ENCODE peak calls at places on chromosomes 1 and 21, in seven cellular contexts. One of them, this sample, is unnamed.
A peak's percentile ranks its signal among the peaks of the same experiment; 100 is the strongest.

GRCh38 chr1:221886311-221887090 is 144.6 kb upstream of the DUSP10 start:
- DNase-seq in PC-9: peak; percentile 85
- DNase-seq in psoas muscle: no peak
- DNase-seq in cardiac fibroblast: no peak
- DNase-seq in astrocyte of the spinal cord: no peak
- DNase-seq in fibroblast of mammary gland: peak; percentile 84
- DNase-seq in epithelial cell of esophagus: peak; percentile 68
- DNase-seq in this sample: no peak

GRCh38 chr21:28832715-28833061 is 160.0 kb downstream of the LTN1 start:
- DNase-seq in psoas muscle: no peak
- DNase-seq in epithelial cell of esophagus: no peak
- DNase-seq in PC-9: no peak
- DNase-seq in astrocyte of the spinal cord: no peak
- DNase-seq in fibroblast of mammary gland: no peak
- DNase-seq in cardiac fibroblast: no peak
- DNase-seq in this sample: no peak

GRCh38 chr1:8468751-8469150 is 150.8 kb downstream of the SLC45A1 start:
- DNase-seq in cardiac fibroblast: no peak
- DNase-seq in PC-9: no peak
- DNase-seq in fibroblast of mammary gland: no peak
- DNase-seq in astrocyte of the spinal cord: no peak
- DNase-seq in epithelial cell of esophagus: no peak
- DNase-seq in psoas muscle: no peak
- DNase-seq in this sample: no peak

GRCh38 chr1:227131193-227131592 is 187.1 kb downstream of the CDC42BPA start:
- DNase-seq in astrocyte of the spinal cord: peak; percentile 44
- DNase-seq in fibroblast of mammary gland: peak; percentile 56
- DNase-seq in psoas muscle: no peak
- DNase-seq in PC-9: no peak
- DNase-seq in cardiac fibroblast: peak; percentile 63
- DNase-seq in epithelial cell of esophagus: peak; percentile 30
- DNase-seq in this sample: no peak

GRCh38 chr1:20574686-20575543 is 14.0 kb upstream of the CDA start:
- DNase-seq in cardiac fibroblast: peak; percentile 77
- DNase-seq in astrocyte of the spinal cord: peak; percentile 75
- DNase-seq in PC-9: no peak
- DNase-seq in psoas muscle: peak; percentile 91
- DNase-seq in epithelial cell of esophagus: peak; percentile 84
- DNase-seq in fibroblast of mammary gland: peak; percentile 81
- DNase-seq in this sample: peak; percentile 82

GRCh38 chr1:17858027-17858426 is 102.9 kb downstream of the ACTL8 start:
- DNase-seq in psoas muscle: no peak
- DNase-seq in astrocyte of the spinal cord: no peak
- DNase-seq in fibroblast of mammary gland: peak; percentile 50
- DNase-seq in PC-9: no peak
- DNase-seq in epithelial cell of esophagus: no peak
- DNase-seq in cardiac fibroblast: peak; percentile 31
- DNase-seq in this sample: no peak

GRCh38 chr21:46500224-46500861 is 41.7 kb downstream of the DIP2A start:
- DNase-seq in PC-9: peak; percentile 36
- DNase-seq in astrocyte of the spinal cord: peak; percentile 51
- DNase-seq in fibroblast of mammary gland: peak; percentile 31
- DNase-seq in psoas muscle: no peak
- DNase-seq in cardiac fibroblast: peak; percentile 19
- DNase-seq in epithelial cell of esophagus: peak; percentile 27
- DNase-seq in this sample: peak; percentile 40

GRCh38 chr1:22031214-22031962 is 21.1 kb upstream of the CDC42 start:
- DNase-seq in astrocyte of the spinal cord: no peak
- DNase-seq in fibroblast of mammary gland: no peak
- DNase-seq in psoas muscle: no peak
- DNase-seq in epithelial cell of esophagus: no peak
- DNase-seq in PC-9: peak; percentile 65
- DNase-seq in cardiac fibroblast: peak; percentile 50
- DNase-seq in this sample: no peak

GRCh38 chr1:204887846-204888245 is 17.2 kb downstream of the NFASC start:
- DNase-seq in fibroblast of mammary gland: no peak
- DNase-seq in cardiac fibroblast: no peak
- DNase-seq in PC-9: no peak
- DNase-seq in psoas muscle: no peak
- DNase-seq in epithelial cell of esophagus: no peak
- DNase-seq in astrocyte of the spinal cord: no peak
- DNase-seq in this sample: no peak

GRCh38 chr1:226417830-226418546 is 10.1 kb upstream of the PARP1 start:
- DNase-seq in fibroblast of mammary gland: no peak
- DNase-seq in cardiac fibroblast: no peak
- DNase-seq in epithelial cell of esophagus: no peak
- DNase-seq in psoas muscle: no peak
- DNase-seq in PC-9: no peak
- DNase-seq in astrocyte of the spinal cord: peak; percentile 8
- DNase-seq in this sample: no peak

GRCh38 chr21:45874716-45875415 is 106.7 kb upstream of the COL6A1 start:
- DNase-seq in cardiac fibroblast: peak; percentile 97
- DNase-seq in epithelial cell of esophagus: peak; percentile 71
- DNase-seq in psoas muscle: peak; percentile 77
- DNase-seq in astrocyte of the spinal cord: peak; percentile 98
- DNase-seq in PC-9: peak; percentile 46
- DNase-seq in fibroblast of mammary gland: peak; percentile 97
- DNase-seq in this sample: no peak

GRCh38 chr1:242784074-242784473 is 259.6 kb upstream of the PLD5 start:
- DNase-seq in cardiac fibroblast: no peak
- DNase-seq in astrocyte of the spinal cord: no peak
- DNase-seq in PC-9: no peak
- DNase-seq in psoas muscle: no peak
- DNase-seq in fibroblast of mammary gland: no peak
- DNase-seq in epithelial cell of esophagus: no peak
- DNase-seq in this sample: peak; percentile 17

GRCh38 chr1:89065077-89065868 is at the start of gene GBP1:
- DNase-seq in fibroblast of mammary gland: peak; percentile 89
- DNase-seq in cardiac fibroblast: peak; percentile 89
- DNase-seq in PC-9: peak; percentile 79
- DNase-seq in epithelial cell of esophagus: peak; percentile 79
- DNase-seq in astrocyte of the spinal cord: peak; percentile 88
- DNase-seq in psoas muscle: no peak
- DNase-seq in this sample: no peak

GRCh38 chr1:203861379-203862184 is at the start of gene SNRPE:
- DNase-seq in cardiac fibroblast: peak; percentile 99
- DNase-seq in epithelial cell of esophagus: peak; percentile 99
- DNase-seq in psoas muscle: peak; percentile 95
- DNase-seq in PC-9: peak; percentile 91
- DNase-seq in fibroblast of mammary gland: peak; percentile 98
- DNase-seq in astrocyte of the spinal cord: peak; percentile 99
- DNase-seq in this sample: peak; percentile 96

DNA sequence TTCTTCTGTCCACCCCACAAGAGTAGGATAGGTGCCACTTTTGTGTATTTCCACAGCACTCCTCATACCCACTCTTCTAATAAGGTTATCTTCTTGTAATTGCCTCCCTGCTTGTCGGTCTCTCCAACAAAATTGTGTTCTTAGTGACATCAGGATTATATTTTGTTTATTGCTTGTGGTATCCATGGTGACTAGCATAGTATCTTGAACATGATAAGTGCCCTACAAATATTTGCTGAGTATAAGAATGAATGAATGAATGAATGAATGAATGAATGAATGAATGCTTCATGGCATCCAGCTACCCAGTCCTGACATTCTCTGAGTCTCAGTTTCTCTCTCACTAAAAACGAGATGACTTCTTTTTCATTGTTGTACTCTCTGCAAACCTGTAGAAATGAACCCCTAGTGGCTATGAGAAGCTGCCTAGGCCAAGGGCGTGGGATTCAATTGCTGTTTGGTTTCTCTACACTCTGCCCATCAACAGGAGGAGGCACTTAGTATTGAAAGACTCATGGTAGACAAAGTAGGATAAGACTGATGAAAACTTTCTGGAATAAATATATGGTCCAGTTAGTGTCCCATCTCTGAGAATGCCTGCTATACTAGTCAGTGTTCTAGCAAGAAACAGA is 121.0 kb downstream of the TMEM53 start:
- DNase-seq in astrocyte of the spinal cord: no peak
- DNase-seq in fibroblast of mammary gland: no peak
- DNase-seq in epithelial cell of esophagus: no peak
- DNase-seq in psoas muscle: no peak
- DNase-seq in cardiac fibroblast: no peak
- DNase-seq in PC-9: peak; percentile 50
- DNase-seq in this sample: no peak
- TF ChIP-seq CTCF in astrocyte of the spinal cord: no peak
- TF ChIP-seq CTCF in fibroblast of mammary gland: no peak
- TF ChIP-seq CTCF in epithelial cell of esophagus: no peak
- TF ChIP-seq CTCF in psoas muscle: no peak
- TF ChIP-seq CTCF in cardiac fibroblast: no peak
- TF ChIP-seq CTCF in PC-9: peak; percentile 35
- TF ChIP-seq CTCF in this sample: no peak

GRCh38 chr1:163561570-163562295 is 240.0 kb downstream of the NUF2 start:
- DNase-seq in astrocyte of the spinal cord: peak; percentile 26
- DNase-seq in epithelial cell of esophagus: peak; percentile 33
- DNase-seq in fibroblast of mammary gland: peak; percentile 40
- DNase-seq in cardiac fibroblast: peak; percentile 26
- DNase-seq in psoas muscle: no peak
- DNase-seq in PC-9: no peak
- DNase-seq in this sample: no peak
- TF ChIP-seq CTCF in astrocyte of the spinal cord: peak; percentile 27
- TF ChIP-seq CTCF in epithelial cell of esophagus: peak; percentile 46
- TF ChIP-seq CTCF in fibroblast of mammary gland: peak; percentile 57
- TF ChIP-seq CTCF in cardiac fibroblast: peak; percentile 28
- TF ChIP-seq CTCF in psoas muscle: peak; percentile 19
- TF ChIP-seq CTCF in PC-9: peak; percentile 61
- TF ChIP-seq CTCF in this sample: peak; percentile 10

GRCh38 chr1:109790735-109791494 is 27.2 kb upstream of the EPS8L3 start:
- DNase-seq in epithelial cell of esophagus: no peak
- DNase-seq in PC-9: peak; percentile 88
- DNase-seq in astrocyte of the spinal cord: no peak
- DNase-seq in cardiac fibroblast: peak; percentile 89
- DNase-seq in fibroblast of mammary gland: peak; percentile 41
- DNase-seq in psoas muscle: peak; percentile 48
- DNase-seq in this sample: peak; percentile 85
- TF ChIP-seq CTCF in epithelial cell of esophagus: no peak
- TF ChIP-seq CTCF in PC-9: peak; percentile 61
- TF ChIP-seq CTCF in astrocyte of the spinal cord: peak; percentile 46
- TF ChIP-seq CTCF in cardiac fibroblast: peak; percentile 44
- TF ChIP-seq CTCF in fibroblast of mammary gland: no peak
- TF ChIP-seq CTCF in psoas muscle: peak; percentile 37
- TF ChIP-seq CTCF in this sample: peak; percentile 53

GRCh38 chr1:220806408-220806807 is 19.7 kb downstream of the MTARC1 start:
- DNase-seq in epithelial cell of esophagus: no peak
- DNase-seq in psoas muscle: no peak
- DNase-seq in cardiac fibroblast: no peak
- DNase-seq in fibroblast of mammary gland: no peak
- DNase-seq in PC-9: no peak
- DNase-seq in astrocyte of the spinal cord: no peak
- DNase-seq in this sample: no peak

GRCh38 chr1:220807726-220808125 is 21.0 kb downstream of the MTARC1 start:
- DNase-seq in cardiac fibroblast: no peak
- DNase-seq in astrocyte of the spinal cord: no peak
- DNase-seq in PC-9: no peak
- DNase-seq in epithelial cell of esophagus: no peak
- DNase-seq in psoas muscle: no peak
- DNase-seq in fibroblast of mammary gland: no peak
- DNase-seq in this sample: no peak

GRCh38 chr1:220800262-220800661 is 13.5 kb downstream of the MTARC1 start:
- DNase-seq in epithelial cell of esophagus: no peak
- DNase-seq in psoas muscle: no peak
- DNase-seq in astrocyte of the spinal cord: no peak
- DNase-seq in fibroblast of mammary gland: no peak
- DNase-seq in cardiac fibroblast: no peak
- DNase-seq in PC-9: no peak
- DNase-seq in this sample: no peak

GRCh38 chr1:220804202-220804586 is 17.5 kb downstream of the MTARC1 start:
- DNase-seq in astrocyte of the spinal cord: no peak
- DNase-seq in psoas muscle: no peak
- DNase-seq in fibroblast of mammary gland: no peak
- DNase-seq in PC-9: no peak
- DNase-seq in epithelial cell of esophagus: no peak
- DNase-seq in cardiac fibroblast: no peak
- DNase-seq in this sample: no peak

GRCh38 chr1:220803401-220804201 is 16.9 kb downstream of the MTARC1 start:
- DNase-seq in astrocyte of the spinal cord: peak; percentile 42
- DNase-seq in psoas muscle: no peak
- DNase-seq in fibroblast of mammary gland: peak; percentile 51
- DNase-seq in epithelial cell of esophagus: peak; percentile 37
- DNase-seq in PC-9: no peak
- DNase-seq in cardiac fibroblast: peak; percentile 64
- DNase-seq in this sample: peak; percentile 40
- TF ChIP-seq CTCF in astrocyte of the spinal cord: peak; percentile 78
- TF ChIP-seq CTCF in psoas muscle: peak; percentile 73
- TF ChIP-seq CTCF in fibroblast of mammary gland: peak; percentile 69
- TF ChIP-seq CTCF in epithelial cell of esophagus: peak; percentile 67
- TF ChIP-seq CTCF in PC-9: peak; percentile 92
- TF ChIP-seq CTCF in cardiac fibroblast: peak; percentile 68
- TF ChIP-seq CTCF in this sample: peak; percentile 57

GRCh38 chr1:94926365-94926914 is 470 bp downstream of the CNN3 start:
- DNase-seq in fibroblast of mammary gland: peak; percentile 43
- DNase-seq in PC-9: peak; percentile 47
- DNase-seq in psoas muscle: peak; percentile 60
- DNase-seq in cardiac fibroblast: peak; percentile 71
- DNase-seq in astrocyte of the spinal cord: peak; percentile 63
- DNase-seq in epithelial cell of esophagus: peak; percentile 39
- DNase-seq in this sample: peak; percentile 51
- TF ChIP-seq CTCF in fibroblast of mammary gland: peak; percentile 21
- TF ChIP-seq CTCF in PC-9: peak; percentile 67
- TF ChIP-seq CTCF in psoas muscle: peak; percentile 4
- TF ChIP-seq CTCF in cardiac fibroblast: peak; percentile 23
- TF ChIP-seq CTCF in astrocyte of the spinal cord: peak; percentile 44
- TF ChIP-seq CTCF in epithelial cell of esophagus: no peak
- TF ChIP-seq CTCF in this sample: peak; percentile 43

GRCh38 chr1:31382379-31382989 is 9.6 kb upstream of the FABP3 start:
- DNase-seq in PC-9: no peak
- DNase-seq in astrocyte of the spinal cord: no peak
- DNase-seq in epithelial cell of esophagus: no peak
- DNase-seq in cardiac fibroblast: no peak
- DNase-seq in psoas muscle: no peak
- DNase-seq in fibroblast of mammary gland: no peak
- DNase-seq in this sample: no peak

GRCh38 chr1:31383967-31384366 is 11.1 kb upstream of the FABP3 start:
- DNase-seq in PC-9: no peak
- DNase-seq in cardiac fibroblast: no peak
- DNase-seq in psoas muscle: no peak
- DNase-seq in fibroblast of mammary gland: no peak
- DNase-seq in epithelial cell of esophagus: no peak
- DNase-seq in astrocyte of the spinal cord: no peak
- DNase-seq in this sample: no peak

GRCh38 chr1:31390071-31390470 is 17.2 kb upstream of the FABP3 start:
- DNase-seq in astrocyte of the spinal cord: no peak
- DNase-seq in fibroblast of mammary gland: no peak
- DNase-seq in epithelial cell of esophagus: peak; percentile 96
- DNase-seq in PC-9: peak; percentile 90
- DNase-seq in cardiac fibroblast: no peak
- DNase-seq in psoas muscle: no peak
- DNase-seq in this sample: no peak

GRCh38 chr1:31389616-31390015 is 16.7 kb upstream of the FABP3 start:
- DNase-seq in PC-9: no peak
- DNase-seq in fibroblast of mammary gland: no peak
- DNase-seq in epithelial cell of esophagus: no peak
- DNase-seq in cardiac fibroblast: no peak
- DNase-seq in psoas muscle: no peak
- DNase-seq in astrocyte of the spinal cord: no peak
- DNase-seq in this sample: no peak

GRCh38 chr1:31387612-31388011 is 14.7 kb upstream of the FABP3 start:
- DNase-seq in astrocyte of the spinal cord: no peak
- DNase-seq in PC-9: no peak
- DNase-seq in psoas muscle: no peak
- DNase-seq in epithelial cell of esophagus: peak; percentile 65
- DNase-seq in cardiac fibroblast: no peak
- DNase-seq in fibroblast of mammary gland: peak; percentile 40
- DNase-seq in this sample: no peak
- TF ChIP-seq CTCF in astrocyte of the spinal cord: no peak
- TF ChIP-seq CTCF in PC-9: no peak
- TF ChIP-seq CTCF in psoas muscle: no peak
- TF ChIP-seq CTCF in epithelial cell of esophagus: no peak
- TF ChIP-seq CTCF in cardiac fibroblast: no peak
- TF ChIP-seq CTCF in fibroblast of mammary gland: no peak
- TF ChIP-seq CTCF in this sample: no peak

This sample was measured in GM10248.